ENCODE peak calls at places on chromosomes 11 and 22, in nine cellular contexts. Y is right atrium auricular region, J is heart left ventricle, G is cardiac muscle cell, M is RWPE1, C is AG09319, N is PC-3, F is mucosa of descending colon, L is natural killer cell. I is an unnamed sample.

GRCh38 chr11:70656293-70656692 is 258.0 kb downstream of the CTTN start:
- DNase-seq in J (no peak), C (no peak), L (no peak), Y (no peak), M (no peak), N (no peak), G (no peak), F (no peak), I (no peak)

GRCh38 chr11:59755701-59756495 is 722 bp downstream of the STX3 start:
- DNase-seq in C (peak), M (peak), J (peak), F (peak), Y (peak), G (peak), L (peak), N (peak), I (peak)

GRCh38 chr11:122213111-122213510 is 97.1 kb upstream of the BLID start:
- DNase-seq in G (no peak), N (no peak), C (no peak), L (no peak), Y (no peak), M (no peak), F (no peak), J (peak), I (no peak)

GRCh38 chr11:23490557-23491235 is 630.4 kb upstream of the CCDC179 start:
- DNase-seq in C (no peak), M (no peak), F (no peak), Y (no peak), G (no peak), N (peak), L (no peak), J (no peak), I (no peak)

GRCh38 chr11:133040289-133040893 is 491.9 kb downstream of the OPCML start:
- DNase-seq in L (no peak), J (no peak), F (no peak), N (no peak), Y (no peak), C (no peak), G (no peak), M (no peak), I (no peak)

GRCh38 chr11:28296426-28296825 is 188.2 kb downstream of the METTL15 start:
- DNase-seq in F (no peak), L (no peak), M (no peak), G (no peak), N (no peak), Y (no peak), C (no peak), J (no peak), I (no peak)

GRCh38 chr11:88415495-88415894 is 78.0 kb upstream of the CTSC start:
- DNase-seq in L (no peak), G (no peak), M (no peak), N (no peak), Y (no peak), J (no peak), F (no peak), C (no peak), I (no peak)

GRCh38 chr22:31945971-31946680 is 1.8 kb downstream of the YWHAH start:
- DNase-seq in C (no peak), Y (no peak), L (no peak), G (peak), F (no peak), J (no peak), M (no peak), N (no peak), I (no peak)

GRCh38 chr11:27718853-27719574 is 18.8 kb upstream of the BDNF start:
- DNase-seq in G (peak), F (peak), J (peak), C (no peak), Y (no peak), N (peak), M (peak), L (no peak), I (peak)

GRCh38 chr11:14309425-14310192 is 49.4 kb downstream of the RRAS2 start:
- DNase-seq in C (no peak), F (no peak), G (no peak), M (no peak), J (no peak), L (no peak), Y (no peak), N (no peak), I (no peak)

GRCh38 chr22:29157759-29158535 is 47.7 kb upstream of the EMID1 start:
- DNase-seq in J (no peak), M (no peak), G (no peak), C (no peak), N (peak), L (no peak), Y (no peak), F (no peak), I (no peak)

GRCh38 chr22:48179571-48180546 is 1417.4 kb downstream of the TBC1D22A start:
- DNase-seq in Y (no peak), L (no peak), M (no peak), C (no peak), N (no peak), G (no peak), J (no peak), F (no peak), I (no peak)

GRCh38 chr11:73929388-73929787 is 21.4 kb upstream of the DNAJB13 start:
- DNase-seq in F (no peak), Y (no peak), C (no peak), G (no peak), M (no peak), L (no peak), J (no peak), N (no peak), I (no peak)

GRCh38 chr11:94511932-94512781 is at the start of gene C11orf97:
- DNase-seq in J (peak), Y (no peak), G (peak), N (peak), C (no peak), F (peak), L (peak), M (peak), I (peak)

GRCh38 chr11:114977596-114977995 is 299.3 kb downstream of the NXPE2 start:
- DNase-seq in J (no peak), Y (no peak), C (no peak), N (no peak), L (no peak), G (no peak), M (no peak), F (no peak), I (no peak)

GRCh38 chr11:813440-814096 is 3.8 kb downstream of the RPLP2 start:
- DNase-seq in G (no peak), M (no peak), N (no peak), L (no peak), Y (no peak), C (no peak), J (no peak), F (no peak), I (no peak)

GRCh38 chr11:61327669-61328071 is 5.2 kb downstream of the DDB1 start:
- DNase-seq in N (no peak), M (no peak), Y (no peak), L (no peak), C (no peak), G (no peak), F (no peak), J (no peak), I (no peak)

GRCh38 chr11:79390923-79391322 is 49.9 kb downstream of the TENM4 start:
- DNase-seq in M (no peak), F (no peak), N (no peak), L (no peak), C (no peak), Y (no peak), J (no peak), G (no peak), I (no peak)

GRCh38 chr11:79396674-79397073 is 44.2 kb downstream of the TENM4 start:
- DNase-seq in M (no peak), Y (no peak), L (no peak), J (no peak), C (no peak), F (no peak), N (no peak), G (no peak), I (no peak)

GRCh38 chr11:79390477-79390876 is 50.4 kb downstream of the TENM4 start:
- DNase-seq in J (no peak), G (no peak), F (no peak), N (no peak), L (no peak), M (no peak), C (no peak), Y (no peak), I (no peak)

GRCh38 chr11:79396001-79396400 is 44.8 kb downstream of the TENM4 start:
- DNase-seq in N (no peak), M (no peak), Y (no peak), F (no peak), J (no peak), C (no peak), G (no peak), L (no peak), I (no peak)

GRCh38 chr11:79393362-79394043 is 47.3 kb downstream of the TENM4 start:
- DNase-seq in N (peak), F (no peak), J (no peak), L (no peak), G (no peak), M (no peak), C (no peak), Y (no peak), I (no peak)
- TF ChIP-seq CTCF in N (no peak), F (no peak), J (no peak), L (no peak), G (no peak), M (no peak), C (no peak), Y (no peak), I (peak)

GRCh38 chr11:36818410-36818809 is 220.4 kb upstream of the RAG2 start:
- DNase-seq in Y (no peak), G (no peak), F (no peak), C (no peak), J (no peak), N (no peak), M (no peak), L (no peak), I (no peak)
- TF ChIP-seq CTCF in Y (no peak), G (peak), F (no peak), C (peak), J (no peak), N (peak), M (no peak), L (no peak), I (peak)

DNA sequence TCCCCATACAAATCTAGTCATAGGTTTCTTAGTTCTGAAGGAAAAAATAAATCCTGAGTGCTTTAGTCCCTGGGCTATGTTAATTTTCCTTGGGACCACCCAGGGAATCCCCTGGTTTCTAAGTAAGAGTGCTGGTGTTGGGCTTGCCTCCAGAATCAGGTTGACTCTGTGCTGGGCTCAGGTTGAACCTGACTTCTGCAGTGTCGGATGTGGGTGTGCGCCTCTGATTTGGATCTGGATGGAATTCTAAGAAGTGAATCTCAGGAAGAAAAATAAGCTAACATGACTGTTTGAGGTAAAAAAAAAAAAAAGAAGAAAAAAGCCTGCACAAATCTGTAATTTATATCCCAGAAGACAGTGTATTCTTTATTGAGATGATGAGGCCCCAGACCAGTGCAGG is 29.0 kb upstream of the NELL1 start:
- DNase-seq in C (no peak), J (no peak), L (no peak), F (no peak), G (no peak), M (no peak), N (no peak), Y (no peak), I (no peak)
- TF ChIP-seq CTCF in C (no peak), J (no peak), L (no peak), F (no peak), G (no peak), M (no peak), N (no peak), Y (no peak), I (no peak)

DNA sequence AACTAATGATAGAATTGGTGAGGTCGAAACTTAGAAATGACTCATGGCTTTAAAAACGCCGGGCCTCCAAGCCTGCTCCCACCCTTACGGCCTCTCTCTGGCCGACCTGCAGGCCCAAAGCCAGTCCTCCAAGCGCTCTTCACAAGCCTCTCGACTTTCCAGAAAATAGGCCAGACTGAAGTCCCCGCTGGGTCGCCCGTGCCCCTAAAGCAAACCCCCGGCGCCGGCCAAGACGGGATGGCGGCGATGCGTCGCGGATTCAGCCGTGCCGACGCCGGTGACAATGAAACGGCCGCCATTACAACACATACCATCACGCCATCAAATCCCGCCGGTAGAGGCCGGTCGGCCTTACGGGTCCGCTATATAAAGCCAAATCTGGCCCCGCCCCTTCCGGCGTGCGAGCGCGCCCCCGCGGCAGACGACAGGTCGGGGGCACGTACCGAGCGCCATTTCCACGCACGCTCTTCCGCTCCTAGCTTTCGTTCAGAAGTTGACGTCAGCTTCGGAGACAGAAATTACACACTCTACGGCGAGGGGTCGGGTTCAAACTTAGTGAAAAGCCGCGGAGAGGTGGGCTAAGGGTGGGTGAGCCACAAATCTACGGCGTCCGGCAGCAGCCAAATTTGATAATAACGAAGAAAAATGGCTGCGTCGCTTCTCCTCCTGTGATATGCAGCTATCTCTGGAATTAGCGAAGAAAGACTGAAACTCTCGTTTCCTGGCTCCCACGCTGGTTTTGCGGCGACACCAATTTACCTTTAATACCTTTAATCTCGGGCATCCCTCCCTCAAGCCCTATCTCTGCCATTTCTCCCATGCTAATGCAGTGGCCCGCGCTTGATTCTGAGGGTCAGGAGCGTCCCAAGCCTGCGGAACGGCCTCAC is at the start of gene RPL3:
- DNase-seq in F (peak), J (peak), M (peak), N (peak), G (peak), Y (peak), L (peak), C (peak), I (peak)
- TF ChIP-seq CTCF in F (no peak), J (no peak), M (no peak), N (no peak), G (no peak), Y (no peak), L (no peak), C (peak), I (no peak)

GRCh38 chr11:92212530-92212929 is 12.1 kb upstream of the FAT3 start:
- DNase-seq in N (no peak), J (no peak), L (no peak), F (no peak), G (no peak), C (no peak), M (no peak), Y (no peak), I (no peak)

GRCh38 chr11:92216789-92217188 is 7.8 kb upstream of the FAT3 start:
- DNase-seq in G (no peak), L (no peak), F (no peak), J (no peak), C (no peak), N (no peak), Y (no peak), M (no peak), I (no peak)

GRCh38 chr11:92206441-92206840 is 18.2 kb upstream of the FAT3 start:
- DNase-seq in C (no peak), G (no peak), Y (no peak), J (no peak), L (no peak), M (no peak), F (no peak), N (no peak), I (no peak)

GRCh38 chr11:92211576-92212167 is 12.9 kb upstream of the FAT3 start:
- DNase-seq in M (no peak), N (peak), C (no peak), L (no peak), Y (no peak), G (peak), F (peak), J (no peak), I (no peak)
- TF ChIP-seq CTCF in M (no peak), N (peak), C (peak), L (no peak), Y (peak), G (peak), F (no peak), J (no peak), I (peak)

GRCh38 chr11:43270468-43270867 is 41.3 kb upstream of the API5 start:
- DNase-seq in Y (no peak), L (no peak), G (no peak), M (no peak), C (no peak), N (no peak), F (no peak), J (no peak), I (no peak)

GRCh38 chr11:43269229-43269928 is 42.4 kb upstream of the API5 start:
- DNase-seq in G (no peak), Y (no peak), C (no peak), J (no peak), L (no peak), M (no peak), F (no peak), N (no peak), I (no peak)

GRCh38 chr11:43268161-43268560 is 43.6 kb upstream of the API5 start:
- DNase-seq in N (no peak), L (no peak), M (no peak), F (no peak), Y (no peak), G (no peak), J (peak), C (no peak), I (no peak)

DNA sequence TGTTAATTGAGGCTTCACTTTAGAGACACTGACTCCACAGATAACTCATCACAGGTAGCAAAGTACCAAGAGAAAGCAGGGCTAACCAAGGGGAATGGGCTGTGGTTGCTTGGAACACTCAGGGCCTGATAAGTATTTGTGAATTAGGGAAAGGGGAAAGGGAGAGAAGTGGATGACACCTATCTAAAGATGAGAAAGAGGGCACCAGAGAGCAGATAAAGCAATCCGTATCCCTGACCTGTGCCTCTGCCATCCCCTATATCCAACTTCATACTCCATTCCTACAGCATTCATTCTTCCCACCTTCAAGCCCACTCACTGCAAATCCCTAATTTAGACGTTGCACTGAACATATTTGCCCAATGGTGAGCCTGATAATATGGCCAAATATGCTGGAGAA is 43.0 kb upstream of the API5 start:
- DNase-seq in Y (no peak), G (no peak), L (no peak), J (no peak), C (no peak), F (no peak), N (no peak), M (no peak), I (no peak)
- TF ChIP-seq CTCF in Y (no peak), G (no peak), L (no peak), J (no peak), C (no peak), F (no peak), N (peak), M (no peak), I (no peak)

GRCh38 chr11:125190549-125190948 is 26.0 kb downstream of the PKNOX2 start:
- DNase-seq in F (no peak), N (no peak), L (no peak), M (no peak), G (no peak), C (no peak), Y (no peak), J (no peak), I (no peak)
- TF ChIP-seq CTCF in F (no peak), N (no peak), L (no peak), M (no peak), G (no peak), C (no peak), Y (no peak), J (no peak), I (no peak)

GRCh38 chr11:130241697-130242096 is 73.0 kb downstream of the ZBTB44 start:
- DNase-seq in N (no peak), M (no peak), Y (no peak), G (no peak), J (no peak), F (no peak), C (no peak), L (no peak), I (no peak)
- TF ChIP-seq CTCF in N (peak), M (no peak), Y (no peak), G (no peak), J (no peak), F (no peak), C (no peak), L (no peak), I (peak)

I was measured in type B pancreatic cell.